ENCODE peak calls at places on chromosome 6, in nine cellular contexts. E is effector CD4-positive, alpha-beta T cell; I is activated T-cell treated with anti-CD3 and anti-CD28 coated beads, Interleukin-2, amount 50 U/mL, for 72 hours; X is AG20443; A is hypothalamus; H is endodermal cell; Y is lower lobe of right lung; V is cardiac fibroblast; W is stimulated activated CD4-positive, alpha-beta T cell treated with anti-CD3 and anti-CD28 coated beads, Interleukin-4, amount 100 ng/mL, for 48 hours. D is an unnamed sample.
A peak's percentile ranks its signal among the peaks of the same experiment; 100 is the strongest.

GRCh38 chr6:52361347-52361944 is 505 bp upstream of the PAQR8 start:
- DNase-seq in E (peak; percentile 12), I (peak; percentile 15), X (peak; percentile 63), A (no peak), H (peak; percentile 51), Y (peak; percentile 49), V (no peak), W (no peak), D (peak; percentile 70)

GRCh38 chr6:84314377-84314898 is 87.0 kb upstream of the CEP162 start:
- DNase-seq in E (no peak), I (no peak), X (peak; percentile 14), A (no peak), H (no peak), Y (no peak), V (peak; percentile 3), W (no peak), D (no peak)

GRCh38 chr6:2354138-2354491 is 108.7 kb upstream of the GMDS start:
- DNase-seq in E (no peak), I (no peak), X (no peak), A (no peak), H (no peak), Y (no peak), V (no peak), W (no peak), D (no peak)

GRCh38 chr6:91449539-91449938 is 862.7 kb upstream of the MAP3K7 start:
- DNase-seq in E (no peak), I (no peak), X (no peak), A (no peak), H (no peak), Y (no peak), V (no peak), W (no peak), D (no peak)

GRCh38 chr6:125041740-125042459 is 79.7 kb downstream of the RNF217 start:
- DNase-seq in E (no peak), I (no peak), X (peak; percentile 15), A (no peak), H (no peak), Y (no peak), V (no peak), W (no peak), D (no peak)

GRCh38 chr6:156657311-156657710 is 119.9 kb upstream of the ARID1B start:
- DNase-seq in E (no peak), I (no peak), X (no peak), A (no peak), H (peak; percentile 57), Y (no peak), V (no peak), W (no peak), D (no peak)

GRCh38 chr6:100101656-100102055 is 107.6 kb upstream of the MCHR2 start:
- DNase-seq in E (no peak), I (no peak), X (no peak), A (no peak), H (no peak), Y (no peak), V (no peak), W (no peak), D (no peak)

GRCh38 chr6:73657201-73657600 is 3.4 kb upstream of the SLC17A5 start:
- DNase-seq in E (no peak), I (peak; percentile 8), X (no peak), A (no peak), H (no peak), Y (no peak), V (no peak), W (no peak), D (no peak)

GRCh38 chr6:141169419-141169818 is 963.3 kb upstream of the GJE1 start:
- DNase-seq in E (no peak), I (no peak), X (peak; percentile 51), A (no peak), H (no peak), Y (no peak), V (peak; percentile 81), W (no peak), D (no peak)

GRCh38 chr6:87822011-87822410 is 120.0 kb upstream of the AKIRIN2 start:
- DNase-seq in E (no peak), I (no peak), X (no peak), A (no peak), H (no peak), Y (no peak), V (no peak), W (no peak), D (no peak)

GRCh38 chr6:54935739-54936138 is 89.2 kb downstream of the FAM83B start:
- DNase-seq in E (no peak), I (no peak), X (no peak), A (no peak), H (no peak), Y (no peak), V (peak; percentile 3), W (no peak), D (no peak)

GRCh38 chr6:55088896-55089295 is 85.4 kb upstream of the HCRTR2 start:
- DNase-seq in E (no peak), I (no peak), X (no peak), A (no peak), H (no peak), Y (no peak), V (no peak), W (no peak), D (no peak)

GRCh38 chr6:20424679-20425078 is 23.0 kb downstream of the E2F3 start:
- DNase-seq in E (no peak), I (no peak), X (no peak), A (no peak), H (peak; percentile 68), Y (peak; percentile 56), V (peak; percentile 69), W (no peak), D (peak; percentile 42)

GRCh38 chr6:106359989-106360409 is 518 bp upstream of the CRYBG1 start:
- DNase-seq in E (no peak), I (no peak), X (no peak), A (no peak), H (no peak), Y (no peak), V (no peak), W (no peak), D (no peak)

GRCh38 chr6:37820713-37821069 is 1.2 kb downstream of the ZFAND3 start:
- DNase-seq in E (no peak), I (no peak), X (no peak), A (no peak), H (no peak), Y (no peak), V (no peak), W (no peak), D (no peak)

GRCh38 chr6:170438402-170438753 is 114.7 kb downstream of the PSMB1 start:
- DNase-seq in E (no peak), I (peak; percentile 52), X (peak; percentile 97), A (peak; percentile 55), H (peak; percentile 87), Y (peak; percentile 79), V (peak; percentile 98), W (peak; percentile 29), D (peak; percentile 92)

GRCh38 chr6:26613717-26614683 is 17.2 kb downstream of the ABT1 start:
- DNase-seq in E (no peak), I (no peak), X (peak; percentile 49), A (no peak), H (peak; percentile 81), Y (peak; percentile 49), V (no peak), W (no peak), D (no peak)

D was measured in mucosa of descending colon.